ENCODE peak calls at places on chromosomes 5 and 9, in ten cellular contexts. S is endodermal cell, I is fibroblast of lung, Q is BE2C, R is endothelial cell of umbilical vein, V is colonic mucosa, C is tibial artery, O is progenitor cell of endocrine pancreas, X is GM20000, N is A549. U is an unnamed sample.

GRCh38 chr5:118968406-118968911 is 19.9 kb downstream of the DTWD2 start:
- DNase-seq in S (peak; percentile 80), I (no peak), Q (no peak), R (no peak), V (no peak), C (no peak), O (no peak), X (no peak), N (no peak), U (no peak)

GRCh38 chr9:124257070-124257864 is 482 bp upstream of the NEK6 start:
- DNase-seq in S (peak; percentile 66), I (peak; percentile 58), Q (no peak), R (peak; percentile 13), V (no peak), C (peak; percentile 63), O (no peak), X (peak; percentile 53), N (no peak), U (no peak)

GRCh38 chr5:98492258-98492657 is 281.2 kb upstream of the RGMB start:
- DNase-seq in S (no peak), I (no peak), Q (no peak), R (peak; percentile 40), V (no peak), C (no peak), O (no peak), X (no peak), N (no peak), U (no peak)

GRCh38 chr9:129336601-129337286 is 158.7 kb upstream of the IER5L start:
- DNase-seq in S (peak; percentile 82), I (peak; percentile 89), Q (no peak), R (peak; percentile 23), V (peak; percentile 48), C (no peak), O (no peak), X (peak; percentile 59), N (no peak), U (no peak)

GRCh38 chr5:110751902-110752762 is 13.3 kb downstream of the SLC25A46 start:
- DNase-seq in S (no peak), I (peak; percentile 69), Q (no peak), R (no peak), V (no peak), C (no peak), O (no peak), X (peak; percentile 72), N (no peak), U (no peak)

GRCh38 chr5:180649297-180650039 is at the start of gene FLT4:
- DNase-seq in S (peak; percentile 69), I (no peak), Q (no peak), R (no peak), V (no peak), C (peak; percentile 12), O (no peak), X (no peak), N (no peak), U (no peak)

GRCh38 chr5:5891350-5891749 is 468.9 kb downstream of the ICE1 start:
- DNase-seq in S (no peak), I (peak; percentile 20), Q (no peak), R (no peak), V (no peak), C (no peak), O (no peak), X (no peak), N (no peak), U (no peak)

GRCh38 chr5:158429564-158429963 is 570.6 kb upstream of the CLINT1 start:
- DNase-seq in S (no peak), I (no peak), Q (no peak), R (no peak), V (no peak), C (no peak), O (no peak), X (no peak), N (no peak), U (no peak)

GRCh38 chr5:65062684-65063083 is 294.0 kb downstream of the CWC27 start:
- DNase-seq in S (no peak), I (peak; percentile 90), Q (no peak), R (peak; percentile 46), V (peak; percentile 25), C (peak; percentile 86), O (no peak), X (no peak), N (peak; percentile 73), U (no peak)

GRCh38 chr5:53008751-53009150 is 19.6 kb downstream of the ITGA2 start:
- DNase-seq in S (no peak), I (peak; percentile 63), Q (no peak), R (peak; percentile 43), V (no peak), C (no peak), O (no peak), X (peak; percentile 42), N (peak; percentile 33), U (no peak)

GRCh38 chr9:134730011-134730760 is 88.6 kb downstream of the COL5A1 start:
- DNase-seq in S (no peak), I (no peak), Q (no peak), R (no peak), V (no peak), C (peak; percentile 85), O (no peak), X (no peak), N (no peak), U (no peak)

GRCh38 chr5:39376293-39376714 is 12.0 kb upstream of the C9 start:
- DNase-seq in S (peak; percentile 80), I (peak; percentile 38), Q (peak; percentile 34), R (peak; percentile 72), V (peak; percentile 65), C (no peak), O (no peak), X (peak; percentile 47), N (peak; percentile 67), U (no peak)

GRCh38 chr5:64690104-64690416 is 243 bp upstream of the SHISAL2B start:
- DNase-seq in S (peak; percentile 88), I (no peak), Q (no peak), R (peak; percentile 3), V (no peak), C (no peak), O (no peak), X (no peak), N (no peak), U (no peak)

GRCh38 chr9:33184947-33185346 is 17.8 kb upstream of the B4GALT1 start:
- DNase-seq in S (no peak), I (no peak), Q (no peak), R (no peak), V (peak; percentile 64), C (no peak), O (no peak), X (no peak), N (peak; percentile 42), U (no peak)

GRCh38 chr9:131624636-131625241 is 79.4 kb downstream of the PRRT1B start:
- DNase-seq in S (no peak), I (peak; percentile 22), Q (no peak), R (peak; percentile 17), V (no peak), C (no peak), O (no peak), X (no peak), N (no peak), U (no peak)

GRCh38 chr5:37514946-37515345 is 135.8 kb downstream of the WDR70 start:
- DNase-seq in S (no peak), I (no peak), Q (no peak), R (no peak), V (no peak), C (no peak), O (no peak), X (no peak), N (no peak), U (no peak)

GRCh38 chr5:134345996-134346395 is 21.0 kb downstream of the CDKL3 start:
- DNase-seq in S (peak; percentile 84), I (no peak), Q (no peak), R (no peak), V (no peak), C (no peak), O (no peak), X (no peak), N (no peak), U (no peak)

GRCh38 chr5:134349463-134349862 is 17.5 kb downstream of the CDKL3 start:
- DNase-seq in S (no peak), I (no peak), Q (no peak), R (no peak), V (no peak), C (no peak), O (no peak), X (no peak), N (no peak), U (no peak)
- TF ChIP-seq CTCF in S (no peak), I (no peak), Q (no peak), R (no peak), V (no peak), C (no peak), O (no peak), X (no peak), N (no peak), U (no peak)

GRCh38 chr5:123269851-123270250 is 153.4 kb downstream of the CEP120 start:
- DNase-seq in S (no peak), I (no peak), Q (no peak), R (no peak), V (no peak), C (peak; percentile 73), O (no peak), X (no peak), N (no peak), U (no peak)
- TF ChIP-seq CTCF in S (no peak), I (no peak), Q (no peak), R (no peak), V (no peak), C (no peak), O (no peak), X (no peak), N (no peak), U (no peak)

DNA sequence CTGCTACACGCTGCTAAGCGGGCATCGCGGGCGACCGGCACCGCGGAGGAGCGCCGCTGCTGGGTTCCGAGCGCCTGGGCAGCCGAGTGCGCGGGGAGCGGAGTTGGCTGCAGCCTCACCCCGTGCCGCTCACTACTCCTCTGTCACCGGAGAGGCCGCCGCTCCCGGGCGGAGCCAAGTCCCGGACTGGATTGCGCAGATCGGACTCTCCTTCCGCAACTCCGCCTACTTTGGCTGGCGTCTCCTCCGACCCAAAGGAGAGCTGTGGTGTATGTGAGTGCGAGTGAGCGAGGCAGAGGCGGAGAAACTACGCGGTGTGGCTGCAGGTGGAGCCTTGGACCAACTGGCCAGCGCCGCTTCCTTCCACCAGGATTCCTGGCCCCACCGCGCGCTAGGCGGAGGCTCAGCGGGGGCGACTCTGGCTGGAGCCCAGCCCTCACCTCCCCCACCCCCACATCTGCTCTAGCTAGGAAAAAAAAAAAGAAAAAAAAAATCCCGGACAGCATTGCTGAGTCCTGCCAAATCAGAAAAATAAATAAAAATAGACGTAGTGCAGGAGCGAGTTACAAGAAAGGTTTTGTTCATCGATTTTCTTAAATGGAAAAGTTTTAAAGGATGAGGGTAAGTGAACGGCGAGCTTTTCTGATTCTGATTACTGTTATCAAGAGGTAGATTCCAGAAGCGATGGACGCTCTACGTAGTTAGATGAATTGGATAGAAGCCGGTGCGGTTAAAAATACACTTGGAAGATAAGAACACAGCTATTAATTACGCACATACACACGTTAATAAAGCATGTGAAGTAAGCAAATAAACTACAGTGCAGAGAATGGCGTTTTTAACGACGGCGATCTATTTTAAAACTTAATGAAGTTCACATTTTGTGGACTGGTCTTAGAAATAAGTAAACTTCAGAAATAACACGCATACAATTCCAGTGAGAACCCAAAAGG is at the start of gene SEMA6A:
- DNase-seq in S (peak; percentile 99), I (peak; percentile 88), Q (peak; percentile 94), R (peak; percentile 91), V (peak; percentile 97), C (peak; percentile 90), O (peak; percentile 95), X (peak; percentile 91), N (peak; percentile 82), U (peak; percentile 91)
- TF ChIP-seq CTCF in S (peak; percentile 62), I (no peak), Q (peak; percentile 30), R (no peak), V (no peak), C (no peak), O (peak; percentile 40), X (no peak), N (no peak), U (no peak)

GRCh38 chr9:80866121-80866520 is 823.2 kb downstream of the TLE1 start:
- DNase-seq in S (no peak), I (no peak), Q (no peak), R (no peak), V (no peak), C (no peak), O (no peak), X (no peak), N (no peak), U (no peak)
- TF ChIP-seq CTCF in S (no peak), I (no peak), Q (no peak), R (no peak), V (no peak), C (no peak), O (no peak), X (no peak), N (no peak), U (no peak)

U was measured in mesothelial cell of epicardium.